ENCODE peak calls at places on chromosomes 13 and 19, in eight cellular contexts. G is testis; T is heart left ventricle; L is CD8-positive, alpha-beta T cell; P is PC-3; S is psoas muscle; B is Panc1; R is HCT116. I is an unnamed sample.
A peak's percentile ranks its signal among the peaks of the same experiment; 100 is the strongest.

GRCh38 chr13:73228546-73228945 is 169.7 kb downstream of the KLF5 start:
- DNase-seq in G (no peak), T (no peak), L (no peak), P (peak; percentile 40), S (no peak), B (no peak), R (no peak), I (no peak)

GRCh38 chr19:49858591-49858985 is 7.6 kb downstream of the PTOV1 start:
- DNase-seq in G (peak; percentile 82), T (peak; percentile 22), L (no peak), P (peak; percentile 15), S (peak; percentile 38), B (no peak), R (no peak), I (no peak)

GRCh38 chr19:13579388-13580060 is 73.2 kb upstream of the CACNA1A start:
- DNase-seq in G (no peak), T (no peak), L (no peak), P (peak; percentile 32), S (no peak), B (no peak), R (no peak), I (no peak)

GRCh38 chr13:111410232-111411021 is 90.0 kb downstream of the TEX29 start:
- DNase-seq in G (no peak), T (no peak), L (no peak), P (no peak), S (no peak), B (no peak), R (no peak), I (no peak)

GRCh38 chr19:48501446-48501960 is 10.1 kb downstream of the LMTK3 start:
- DNase-seq in G (no peak), T (no peak), L (no peak), P (peak; percentile 88), S (no peak), B (no peak), R (no peak), I (no peak)

GRCh38 chr19:29542776-29543175 is 17.0 kb downstream of the VSTM2B start:
- DNase-seq in G (no peak), T (no peak), L (no peak), P (no peak), S (no peak), B (no peak), R (no peak), I (no peak)

GRCh38 chr19:15154002-15154612 is 46.7 kb downstream of the NOTCH3 start:
- DNase-seq in G (peak; percentile 56), T (no peak), L (no peak), P (peak; percentile 74), S (no peak), B (no peak), R (peak; percentile 37), I (no peak)

GRCh38 chr19:30228113-30228725 is 144.0 kb upstream of the ZNF536 start:
- DNase-seq in G (no peak), T (no peak), L (no peak), P (no peak), S (no peak), B (no peak), R (no peak), I (no peak)

GRCh38 chr13:47109028-47109427 is 212.2 kb upstream of the HTR2A start:
- DNase-seq in G (no peak), T (no peak), L (no peak), P (peak; percentile 84), S (no peak), B (no peak), R (no peak), I (no peak)

GRCh38 chr19:44649578-44650145 is 6.0 kb downstream of the PVR start:
- DNase-seq in G (no peak), T (no peak), L (no peak), P (no peak), S (no peak), B (no peak), R (no peak), I (no peak)

GRCh38 chr13:30744056-30744684 is 8.8 kb downstream of the ALOX5AP start:
- DNase-seq in G (no peak), T (no peak), L (peak; percentile 70), P (peak; percentile 43), S (no peak), B (no peak), R (peak; percentile 19), I (peak; percentile 53)

GRCh38 chr19:40216013-40216776 is 2.0 kb downstream of the TTC9B start:
- DNase-seq in G (no peak), T (no peak), L (no peak), P (no peak), S (no peak), B (no peak), R (no peak), I (no peak)

GRCh38 chr13:66367356-66367755 is 862.8 kb downstream of the PCDH9 start:
- DNase-seq in G (no peak), T (no peak), L (no peak), P (no peak), S (no peak), B (no peak), R (no peak), I (no peak)

GRCh38 chr13:91111476-91112190 is 235.9 kb upstream of the MIR17HG start:
- DNase-seq in G (no peak), T (no peak), L (no peak), P (no peak), S (no peak), B (no peak), R (no peak), I (no peak)

GRCh38 chr13:50457430-50458393 is 385.8 kb downstream of the DLEU7 start:
- DNase-seq in G (no peak), T (no peak), L (no peak), P (no peak), S (peak; percentile 17), B (no peak), R (no peak), I (no peak)

GRCh38 chr13:50410921-50411712 is 395.9 kb downstream of the KCNRG start:
- DNase-seq in G (no peak), T (no peak), L (no peak), P (peak; percentile 82), S (no peak), B (peak; percentile 32), R (peak; percentile 69), I (peak; percentile 56)

GRCh38 chr13:35767256-35767981 is 290.9 kb upstream of the MAB21L1 start:
- DNase-seq in G (no peak), T (no peak), L (no peak), P (no peak), S (no peak), B (no peak), R (no peak), I (no peak)

GRCh38 chr13:73064991-73065390 is 6.2 kb downstream of the KLF5 start:
- DNase-seq in G (no peak), T (no peak), L (no peak), P (no peak), S (no peak), B (no peak), R (no peak), I (no peak)

GRCh38 chr13:75993823-75994222 is 357.7 kb downstream of the LMO7 start:
- DNase-seq in G (no peak), T (no peak), L (no peak), P (peak; percentile 70), S (no peak), B (no peak), R (no peak), I (no peak)

GRCh38 chr19:11111771-11112144 is 22.5 kb downstream of the LDLR start:
- DNase-seq in G (no peak), T (no peak), L (no peak), P (peak; percentile 43), S (no peak), B (no peak), R (no peak), I (no peak)

GRCh38 chr19:11105014-11105636 is 15.9 kb downstream of the LDLR start:
- DNase-seq in G (no peak), T (no peak), L (no peak), P (no peak), S (no peak), B (no peak), R (no peak), I (no peak)

GRCh38 chr19:11102944-11103343 is 13.7 kb downstream of the LDLR start:
- DNase-seq in G (no peak), T (no peak), L (no peak), P (no peak), S (no peak), B (no peak), R (no peak), I (no peak)

GRCh38 chr19:11111117-11111770 is 22.0 kb downstream of the LDLR start:
- DNase-seq in G (no peak), T (no peak), L (no peak), P (no peak), S (no peak), B (no peak), R (no peak), I (no peak)

GRCh38 chr19:11106477-11106876 is 17.2 kb downstream of the LDLR start:
- DNase-seq in G (no peak), T (peak; percentile 88), L (no peak), P (no peak), S (no peak), B (no peak), R (no peak), I (no peak)
- H3K36me3 ChIP-seq in G (no peaks in the 10 kb centered on the region), T (peaks cover 94% of the 10 kb centered on the region), L (peaks cover 22% of the 10 kb centered on the region), P (peaks cover 85% of the 10 kb centered on the region), S (peaks cover 75% of the 10 kb centered on the region), B (peaks cover 19% of the 10 kb centered on the region), R (peaks cover 69% of the 10 kb centered on the region), I (peaks cover 18% of the 10 kb centered on the region)

GRCh38 chr13:51959773-51960172 is 51.5 kb downstream of the ATP7B start:
- DNase-seq in G (no peak), T (no peak), L (no peak), P (no peak), S (no peak), B (no peak), R (no peak), I (no peak)
- TF ChIP-seq CTCF in G (no peak), T (no peak), L (no peak), P (no peak), S (no peak), B (no peak), R (no peak), I (no peak)

DNA sequence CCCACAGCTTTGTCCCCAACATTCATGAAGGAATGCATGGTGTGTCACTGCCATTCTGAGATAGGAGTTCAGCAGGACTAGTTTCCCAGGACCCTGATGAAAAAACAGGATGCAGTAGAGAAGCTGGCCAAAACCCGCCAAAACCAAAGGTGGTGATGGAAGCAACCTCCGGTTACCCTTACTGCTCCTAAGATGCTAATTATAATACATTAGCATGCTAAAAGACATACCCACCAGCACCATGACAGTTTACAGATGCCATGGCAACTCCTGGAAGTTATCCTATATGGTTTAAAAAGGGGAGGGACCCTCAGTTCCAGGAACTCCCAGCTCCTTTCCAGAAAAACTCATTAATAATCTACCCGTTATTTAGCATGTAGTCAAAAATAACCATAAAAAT is 59.9 kb upstream of the KCTD15 start:
- DNase-seq in G (no peak), T (no peak), L (no peak), P (no peak), S (no peak), B (no peak), R (no peak), I (no peak)
- H3K4me3 ChIP-seq in G (no peak overlapping the region), T (no peak overlapping the region), L (no peak overlapping the region), P (no peak overlapping the region), S (no peak overlapping the region), B (no peak overlapping the region), R (no peak overlapping the region), I (no peak overlapping the region)

DNA sequence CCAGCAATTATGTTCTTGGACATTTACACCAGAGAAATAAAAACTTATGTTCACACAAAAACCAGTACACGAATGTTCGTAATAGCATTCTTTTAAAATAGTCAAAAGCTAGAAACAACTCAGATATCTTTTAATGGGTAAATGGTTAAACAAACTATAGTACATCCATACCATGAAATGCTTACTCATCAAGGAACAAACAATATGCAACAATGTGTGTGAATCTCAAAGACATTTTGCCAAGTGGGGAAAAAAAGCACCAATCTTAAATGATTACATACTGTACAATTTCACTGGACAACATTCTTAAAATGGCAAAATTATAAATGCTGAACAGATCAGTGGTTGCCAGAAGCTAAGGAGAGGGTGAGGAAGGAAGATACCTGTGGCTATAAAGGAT is 36.6 kb downstream of the MYCBP2 start:
- DNase-seq in G (no peak), T (no peak), L (no peak), P (peak; percentile 54), S (no peak), B (no peak), R (no peak), I (no peak)
- H3K36me3 ChIP-seq in G (no peaks in the 10 kb centered on the region), T (peaks cover 28% of the 10 kb centered on the region), L (peaks cover 15% of the 10 kb centered on the region), P (peaks cover 23% of the 10 kb centered on the region), S (peaks cover 60% of the 10 kb centered on the region), B (no peaks in the 10 kb centered on the region), R (no peaks in the 10 kb centered on the region), I (peaks cover 1% of the 10 kb centered on the region)

I was measured in kidney epithelial cell.